ENCODE peak calls at places on chromosomes 12 and 14, in five cellular contexts. H is GM04504; B is SHP77; T is stimulated activated CD8-positive, alpha-beta memory T cell treated with anti-CD3 and anti-CD28 coated beads, Interleukin-4, amount 100 ng/mL, for 24 hours; P is activated T-cell treated with anti-CD3 and anti-CD28 coated beads for 24 hours. L is an unnamed sample.
A peak's percentile ranks its signal among the peaks of the same experiment; 100 is the strongest.

GRCh38 chr12:7369274-7369729 is 65.4 kb downstream of the ACSM4 start:
- DNase-seq in H (peak; percentile 48), B (peak; percentile 84), T (no peak), P (no peak), L (no peak)

GRCh38 chr12:88445715-88446393 is 134.4 kb downstream of the KITLG start:
- DNase-seq in H (no peak), B (no peak), T (no peak), P (no peak), L (no peak)

GRCh38 chr12:66152732-66153131 is 17.1 kb downstream of the TMBIM4 start:
- DNase-seq in H (no peak), B (no peak), T (no peak), P (no peak), L (no peak)

GRCh38 chr12:108235231-108235959 is 103.7 kb downstream of the CMKLR1 start:
- DNase-seq in H (no peak), B (no peak), T (no peak), P (no peak), L (no peak)

GRCh38 chr12:122422769-122423257 is 344 bp upstream of the CLIP1 start:
- DNase-seq in H (no peak), B (peak; percentile 45), T (peak; percentile 30), P (peak; percentile 32), L (peak; percentile 38)

GRCh38 chr14:88551936-88552565 is 2.8 kb downstream of the PTPN21 start:
- DNase-seq in H (no peak), B (peak; percentile 24), T (no peak), P (no peak), L (no peak)

GRCh38 chr12:125983094-125983783 is 918.0 kb downstream of the AACS start:
- DNase-seq in H (no peak), B (no peak), T (no peak), P (no peak), L (peak; percentile 44)

GRCh38 chr14:104967414-104968152 is 10.6 kb downstream of the AHNAK2 start:
- DNase-seq in H (no peak), B (no peak), T (no peak), P (no peak), L (no peak)

GRCh38 chr12:110741795-110742717 is 635 bp downstream of the PPP1CC start:
- DNase-seq in H (no peak), B (peak; percentile 17), T (no peak), P (no peak), L (no peak)

GRCh38 chr14:90114554-90114953 is 52.8 kb downstream of the KCNK13 start:
- DNase-seq in H (no peak), B (no peak), T (no peak), P (no peak), L (no peak)

GRCh38 chr14:75257241-75257640 is 21.4 kb upstream of the FOS start:
- DNase-seq in H (peak; percentile 4), B (no peak), T (no peak), P (no peak), L (no peak)

GRCh38 chr14:103707329-103708263 is 7.7 kb downstream of the XRCC3 start:
- DNase-seq in H (no peak), B (no peak), T (no peak), P (no peak), L (no peak)

GRCh38 chr14:105439710-105440553 is 20.3 kb downstream of the MTA1 start:
- DNase-seq in H (no peak), B (peak; percentile 67), T (no peak), P (no peak), L (no peak)

GRCh38 chr14:105316968-105317498 is 2.5 kb downstream of the PACS2 start:
- DNase-seq in H (no peak), B (no peak), T (no peak), P (no peak), L (no peak)

GRCh38 chr12:58105225-58106119 is 164.1 kb downstream of the ATP23 start:
- DNase-seq in H (no peak), B (no peak), T (no peak), P (no peak), L (no peak)